ENCODE peak calls at places on chromosomes 4 and X, in ten cellular contexts. E, H, Y, C, X, Z, G, N, U and R are unnamed samples.

GRCh38 chr4:27016551-27016950 is 155.9 kb downstream of the STIM2 start:
- DNase-seq in E (no peak), H (no peak), Y (no peak), C (no peak), X (no peak), Z (no peak), G (no peak), N (no peak), U (peak), R (no peak)

GRCh38 chr4:149549911-149550310 is 265.7 kb downstream of the IQCM start:
- DNase-seq in E (no peak), H (no peak), Y (no peak), C (peak), X (peak), Z (peak), G (no peak), N (no peak), U (peak), R (no peak)

GRCh38 chrX:68693481-68694410 is 46.3 kb downstream of the STARD8 start:
- DNase-seq in E (no peak), H (peak), Y (no peak), C (peak), X (peak), Z (no peak), G (peak), N (peak), U (no peak), R (no peak)

GRCh38 chr4:32140636-32141035 is 1420.5 kb downstream of the PCDH7 start:
- DNase-seq in E (no peak), H (no peak), Y (no peak), C (peak), X (peak), Z (no peak), G (no peak), N (peak), U (peak), R (no peak)

GRCh38 chr4:1859389-1859753 is 3.4 kb upstream of the LETM1 start:
- DNase-seq in E (no peak), H (no peak), Y (no peak), C (peak), X (no peak), Z (no peak), G (no peak), N (no peak), U (no peak), R (no peak)

GRCh38 chr4:73080789-73081188 is 11.3 kb upstream of the COX18 start:
- DNase-seq in E (no peak), H (no peak), Y (no peak), C (no peak), X (no peak), Z (no peak), G (no peak), N (no peak), U (no peak), R (no peak)

GRCh38 chrX:7045238-7045955 is 102.1 kb upstream of the STS start:
- DNase-seq in E (no peak), H (no peak), Y (no peak), C (no peak), X (no peak), Z (no peak), G (no peak), N (no peak), U (no peak), R (no peak)

GRCh38 chr4:145871209-145871608 is 67.4 kb downstream of the ZNF827 start:
- DNase-seq in E (no peak), H (no peak), Y (no peak), C (no peak), X (no peak), Z (no peak), G (no peak), N (no peak), U (no peak), R (no peak)

GRCh38 chr4:36254355-36254754 is 10.0 kb upstream of the ARAP2 start:
- DNase-seq in E (no peak), H (no peak), Y (no peak), C (no peak), X (no peak), Z (no peak), G (no peak), N (no peak), U (no peak), R (no peak)

GRCh38 chrX:11755724-11756123 is 2.3 kb upstream of the MSL3 start:
- DNase-seq in E (no peak), H (no peak), Y (no peak), C (peak), X (no peak), Z (peak), G (no peak), N (no peak), U (no peak), R (no peak)

GRCh38 chr4:162347492-162348213 is 183.9 kb upstream of the FSTL5 start:
- DNase-seq in E (no peak), H (peak), Y (no peak), C (no peak), X (no peak), Z (no peak), G (no peak), N (no peak), U (no peak), R (no peak)

GRCh38 chr4:139645458-139645857 is 20.2 kb upstream of the MGST2 start:
- DNase-seq in E (no peak), H (no peak), Y (no peak), C (no peak), X (no peak), Z (no peak), G (no peak), N (peak), U (peak), R (no peak)

GRCh38 chr4:120517966-120518365 is 404.6 kb downstream of the PRDM5 start:
- DNase-seq in E (no peak), H (no peak), Y (peak), C (peak), X (peak), Z (peak), G (no peak), N (peak), U (peak), R (no peak)

GRCh38 chr4:7302781-7303180 is 110.4 kb downstream of the SORCS2 start:
- DNase-seq in E (no peak), H (no peak), Y (no peak), C (no peak), X (no peak), Z (no peak), G (peak), N (no peak), U (no peak), R (no peak)

GRCh38 chr4:102616661-102617060 is 115.5 kb downstream of the NFKB1 start:
- DNase-seq in E (no peak), H (no peak), Y (no peak), C (no peak), X (no peak), Z (no peak), G (no peak), N (no peak), U (no peak), R (no peak)

GRCh38 chr4:174358823-174359222 is 75.1 kb downstream of the CEP44 start:
- DNase-seq in E (no peak), H (no peak), Y (peak), C (no peak), X (peak), Z (no peak), G (no peak), N (peak), U (peak), R (no peak)

GRCh38 chr4:158253350-158253980 is 43.2 kb downstream of the TMEM144 start:
- DNase-seq in E (no peak), H (peak), Y (peak), C (peak), X (peak), Z (peak), G (no peak), N (peak), U (peak), R (no peak)

GRCh38 chrX:51641421-51642021 is 22.8 kb upstream of the CENPVL3 start:
- DNase-seq in E (no peak), H (peak), Y (peak), C (peak), X (peak), Z (peak), G (no peak), N (peak), U (peak), R (no peak)

GRCh38 chrX:1481636-1482529 is 29.2 kb upstream of the ASMTL start:
- DNase-seq in E (no peak), H (peak), Y (peak), C (peak), X (peak), Z (peak), G (peak), N (peak), U (peak), R (peak)

GRCh38 chrX:151902813-151903591 is 9.7 kb upstream of the MAGEA4 start:
- DNase-seq in E (no peak), H (peak), Y (peak), C (peak), X (peak), Z (peak), G (no peak), N (peak), U (peak), R (no peak)

GRCh38 chr4:84937381-84937977 is 29.0 kb downstream of the WDFY3 start:
- DNase-seq in E (no peak), H (no peak), Y (no peak), C (no peak), X (no peak), Z (no peak), G (no peak), N (no peak), U (no peak), R (no peak)

GRCh38 chrX:131895807-131896206 is 127.3 kb upstream of the STK26 start:
- DNase-seq in E (no peak), H (no peak), Y (no peak), C (no peak), X (no peak), Z (no peak), G (no peak), N (no peak), U (no peak), R (no peak)

GRCh38 chr4:141890279-141890678 is 253.9 kb downstream of the IL15 start:
- DNase-seq in E (no peak), H (no peak), Y (no peak), C (no peak), X (no peak), Z (peak), G (no peak), N (no peak), U (no peak), R (no peak)

GRCh38 chr4:5203309-5203708 is 152.0 kb downstream of the STK32B start:
- DNase-seq in E (no peak), H (no peak), Y (no peak), C (no peak), X (peak), Z (no peak), G (no peak), N (no peak), U (peak), R (no peak)

GRCh38 chrX:14440109-14440508 is 89.2 kb upstream of the GLRA2 start:
- DNase-seq in E (no peak), H (no peak), Y (no peak), C (no peak), X (no peak), Z (no peak), G (no peak), N (no peak), U (no peak), R (no peak)

GRCh38 chr4:105896461-105896939 is 1.2 kb downstream of the NPNT start:
- DNase-seq in E (no peak), H (no peak), Y (no peak), C (no peak), X (no peak), Z (no peak), G (no peak), N (no peak), U (no peak), R (no peak)

GRCh38 chr4:152172146-152172545 is 363.7 kb downstream of the FBXW7 start:
- DNase-seq in E (no peak), H (no peak), Y (no peak), C (no peak), X (no peak), Z (no peak), G (no peak), N (no peak), U (no peak), R (no peak)

GRCh38 chr4:111937368-111937767 is 207.9 kb upstream of the FAM241A start:
- DNase-seq in E (no peak), H (no peak), Y (peak), C (peak), X (peak), Z (peak), G (no peak), N (peak), U (peak), R (no peak)

GRCh38 chrX:9282325-9282724 is 182.5 kb upstream of the TBL1X start:
- DNase-seq in E (no peak), H (no peak), Y (no peak), C (no peak), X (peak), Z (no peak), G (no peak), N (no peak), U (no peak), R (no peak)

GRCh38 chr4:54568184-54568583 is 89.6 kb upstream of the KIT start:
- DNase-seq in E (no peak), H (no peak), Y (no peak), C (no peak), X (peak), Z (no peak), G (no peak), N (peak), U (peak), R (peak)

GRCh38 chr4:17613761-17614415 is 553 bp upstream of the MED28 start:
- DNase-seq in E (peak), H (no peak), Y (no peak), C (peak), X (peak), Z (peak), G (no peak), N (peak), U (peak), R (no peak)

GRCh38 chr4:138897818-138898226 is 117.8 kb upstream of the NOCT start:
- DNase-seq in E (no peak), H (no peak), Y (no peak), C (peak), X (peak), Z (peak), G (no peak), N (peak), U (peak), R (no peak)

GRCh38 chrX:68508799-68509198 is 9.9 kb downstream of the YIPF6 start:
- DNase-seq in E (no peak), H (no peak), Y (no peak), C (no peak), X (peak), Z (peak), G (no peak), N (peak), U (no peak), R (no peak)

GRCh38 chr4:17708992-17709759 is 72.2 kb downstream of the FAM184B start:
- DNase-seq in E (no peak), H (no peak), Y (no peak), C (no peak), X (no peak), Z (no peak), G (no peak), N (no peak), U (no peak), R (no peak)

GRCh38 chrX:2690856-2691542 is at the start of gene CD99:
- DNase-seq in E (no peak), H (peak), Y (no peak), C (peak), X (peak), Z (no peak), G (peak), N (peak), U (peak), R (peak)